ENCODE peak calls at places on chromosomes 13 and 19, in six cellular contexts. One of them, this sample, is unnamed.

GRCh38 chr19:30423481-30423880 is 51.3 kb downstream of the ZNF536 start:
- DNase-seq in suprapubic skin: no peak
- DNase-seq in IMR-90: no peak
- DNase-seq in cardiac fibroblast: no peak
- DNase-seq in NB4: no peak
- DNase-seq in nephron progenitor cell: no peak
- DNase-seq in this sample: no peak

GRCh38 chr13:113182046-113182445 is 23.6 kb downstream of the PROZ start:
- DNase-seq in suprapubic skin: no peak
- DNase-seq in IMR-90: no peak
- DNase-seq in cardiac fibroblast: peak
- DNase-seq in NB4: no peak
- DNase-seq in nephron progenitor cell: no peak
- DNase-seq in this sample: no peak

GRCh38 chr13:25840261-25840660 is 211.6 kb downstream of the SHISA2 start:
- DNase-seq in suprapubic skin: no peak
- DNase-seq in IMR-90: no peak
- DNase-seq in cardiac fibroblast: no peak
- DNase-seq in NB4: no peak
- DNase-seq in nephron progenitor cell: no peak
- DNase-seq in this sample: no peak

GRCh38 chr13:89061821-89062220 is 1390.7 kb downstream of the SLITRK5 start:
- DNase-seq in suprapubic skin: no peak
- DNase-seq in IMR-90: no peak
- DNase-seq in cardiac fibroblast: no peak
- DNase-seq in NB4: no peak
- DNase-seq in nephron progenitor cell: no peak
- DNase-seq in this sample: no peak

GRCh38 chr13:35210234-35210633 is 266.3 kb downstream of the MAB21L1 start:
- DNase-seq in suprapubic skin: no peak
- DNase-seq in IMR-90: no peak
- DNase-seq in cardiac fibroblast: peak
- DNase-seq in NB4: no peak
- DNase-seq in nephron progenitor cell: no peak
- DNase-seq in this sample: peak

GRCh38 chr13:89822467-89822866 is 1525.0 kb upstream of the MIR17HG start:
- DNase-seq in suprapubic skin: no peak
- DNase-seq in IMR-90: no peak
- DNase-seq in cardiac fibroblast: no peak
- DNase-seq in NB4: no peak
- DNase-seq in nephron progenitor cell: no peak
- DNase-seq in this sample: no peak

GRCh38 chr19:35509861-35510625 is 3.4 kb downstream of the DMKN start:
- DNase-seq in suprapubic skin: no peak
- DNase-seq in IMR-90: peak
- DNase-seq in cardiac fibroblast: peak
- DNase-seq in NB4: peak
- DNase-seq in nephron progenitor cell: peak
- DNase-seq in this sample: peak

GRCh38 chr13:96052655-96053002 is 572 bp downstream of the UGGT2 start:
- DNase-seq in suprapubic skin: no peak
- DNase-seq in IMR-90: peak
- DNase-seq in cardiac fibroblast: peak
- DNase-seq in NB4: peak
- DNase-seq in nephron progenitor cell: no peak
- DNase-seq in this sample: peak

GRCh38 chr19:15101479-15102082 is 5.6 kb upstream of the SYDE1 start:
- DNase-seq in suprapubic skin: no peak
- DNase-seq in IMR-90: peak
- DNase-seq in cardiac fibroblast: peak
- DNase-seq in NB4: peak
- DNase-seq in nephron progenitor cell: peak
- DNase-seq in this sample: peak

GRCh38 chr19:11159598-11160001 is 4.0 kb upstream of the SPC24 start:
- DNase-seq in suprapubic skin: no peak
- DNase-seq in IMR-90: peak
- DNase-seq in cardiac fibroblast: peak
- DNase-seq in NB4: no peak
- DNase-seq in nephron progenitor cell: no peak
- DNase-seq in this sample: no peak

GRCh38 chr19:42658148-42658547 is 63.4 kb upstream of the CEACAM8 start:
- DNase-seq in suprapubic skin: no peak
- DNase-seq in IMR-90: peak
- DNase-seq in cardiac fibroblast: peak
- DNase-seq in NB4: no peak
- DNase-seq in nephron progenitor cell: no peak
- DNase-seq in this sample: no peak

GRCh38 chr13:40786568-40786996 is 2.8 kb upstream of the SLC25A15 start:
- DNase-seq in suprapubic skin: peak
- DNase-seq in IMR-90: peak
- DNase-seq in cardiac fibroblast: peak
- DNase-seq in NB4: peak
- DNase-seq in nephron progenitor cell: no peak
- DNase-seq in this sample: no peak

GRCh38 chr19:12364391-12365093 is 941 bp downstream of the ZNF442 start:
- DNase-seq in suprapubic skin: peak
- DNase-seq in IMR-90: peak
- DNase-seq in cardiac fibroblast: peak
- DNase-seq in NB4: peak
- DNase-seq in nephron progenitor cell: peak
- DNase-seq in this sample: no peak

GRCh38 chr13:51422484-51422883 is 30.4 kb downstream of the INTS6 start:
- DNase-seq in suprapubic skin: no peak
- DNase-seq in IMR-90: no peak
- DNase-seq in cardiac fibroblast: no peak
- DNase-seq in NB4: no peak
- DNase-seq in nephron progenitor cell: no peak
- DNase-seq in this sample: no peak

GRCh38 chr13:100363351-100363750 is 225.2 kb downstream of the GGACT start:
- DNase-seq in suprapubic skin: no peak
- DNase-seq in IMR-90: peak
- DNase-seq in cardiac fibroblast: peak
- DNase-seq in NB4: no peak
- DNase-seq in nephron progenitor cell: no peak
- DNase-seq in this sample: no peak

GRCh38 chr13:23743717-23744116 is 145.5 kb downstream of the MIPEP start:
- DNase-seq in suprapubic skin: no peak
- DNase-seq in IMR-90: no peak
- DNase-seq in cardiac fibroblast: no peak
- DNase-seq in NB4: no peak
- DNase-seq in nephron progenitor cell: no peak
- DNase-seq in this sample: no peak

GRCh38 chr13:23743269-23743668 is 145.9 kb downstream of the MIPEP start:
- DNase-seq in suprapubic skin: no peak
- DNase-seq in IMR-90: no peak
- DNase-seq in cardiac fibroblast: no peak
- DNase-seq in NB4: no peak
- DNase-seq in nephron progenitor cell: no peak
- DNase-seq in this sample: no peak

GRCh38 chr13:23740002-23740401 is 149.2 kb downstream of the MIPEP start:
- DNase-seq in suprapubic skin: no peak
- DNase-seq in IMR-90: no peak
- DNase-seq in cardiac fibroblast: no peak
- DNase-seq in NB4: no peak
- DNase-seq in nephron progenitor cell: no peak
- DNase-seq in this sample: no peak

GRCh38 chr13:23744315-23744714 is 144.9 kb downstream of the MIPEP start:
- DNase-seq in suprapubic skin: no peak
- DNase-seq in IMR-90: no peak
- DNase-seq in cardiac fibroblast: no peak
- DNase-seq in NB4: no peak
- DNase-seq in nephron progenitor cell: no peak
- DNase-seq in this sample: no peak

DNA sequence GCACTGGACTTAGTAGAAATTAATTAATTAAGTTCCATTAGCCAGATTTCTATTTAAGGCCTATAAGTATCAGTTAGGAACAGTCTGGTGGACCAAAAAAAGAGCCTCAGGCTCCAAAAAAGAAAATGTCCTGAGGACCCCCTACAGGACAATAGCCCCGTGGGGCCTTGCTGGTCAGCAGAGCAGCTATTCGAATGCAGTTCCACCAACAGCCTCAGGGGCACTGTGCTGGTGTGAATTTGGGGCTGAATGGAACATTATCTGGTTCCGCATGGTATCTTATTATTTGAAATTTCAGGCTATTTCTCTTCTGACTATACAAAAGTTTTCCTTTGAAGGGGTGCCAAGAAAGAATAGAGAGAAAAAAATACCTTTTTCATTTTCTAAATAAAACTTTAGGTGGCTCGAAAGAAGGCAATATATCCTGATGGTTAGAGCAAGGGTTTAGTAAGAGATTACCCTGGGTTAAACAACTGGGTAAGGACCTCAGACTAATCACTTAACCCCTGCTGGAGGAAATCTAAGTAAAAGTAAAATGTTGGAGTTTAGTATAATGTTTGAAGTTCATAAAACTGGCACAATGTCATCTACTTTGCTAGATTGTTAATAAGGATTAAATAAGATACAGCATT is 147.2 kb downstream of the MIPEP start:
- DNase-seq in suprapubic skin: no peak
- DNase-seq in IMR-90: no peak
- DNase-seq in cardiac fibroblast: no peak
- DNase-seq in NB4: peak
- DNase-seq in nephron progenitor cell: peak
- DNase-seq in this sample: peak
- TF ChIP-seq CTCF in suprapubic skin: peak
- TF ChIP-seq CTCF in IMR-90: peak
- TF ChIP-seq CTCF in cardiac fibroblast: peak
- TF ChIP-seq CTCF in NB4: peak
- TF ChIP-seq CTCF in nephron progenitor cell: peak
- TF ChIP-seq CTCF in this sample: peak

GRCh38 chr13:91017669-91018053 is 329.8 kb upstream of the MIR17HG start:
- DNase-seq in suprapubic skin: no peak
- DNase-seq in IMR-90: no peak
- DNase-seq in cardiac fibroblast: no peak
- DNase-seq in NB4: peak
- DNase-seq in nephron progenitor cell: no peak
- DNase-seq in this sample: peak
- TF ChIP-seq CTCF in suprapubic skin: no peak
- TF ChIP-seq CTCF in IMR-90: no peak
- TF ChIP-seq CTCF in cardiac fibroblast: no peak
- TF ChIP-seq CTCF in NB4: no peak
- TF ChIP-seq CTCF in nephron progenitor cell: peak
- TF ChIP-seq CTCF in this sample: no peak

DNA sequence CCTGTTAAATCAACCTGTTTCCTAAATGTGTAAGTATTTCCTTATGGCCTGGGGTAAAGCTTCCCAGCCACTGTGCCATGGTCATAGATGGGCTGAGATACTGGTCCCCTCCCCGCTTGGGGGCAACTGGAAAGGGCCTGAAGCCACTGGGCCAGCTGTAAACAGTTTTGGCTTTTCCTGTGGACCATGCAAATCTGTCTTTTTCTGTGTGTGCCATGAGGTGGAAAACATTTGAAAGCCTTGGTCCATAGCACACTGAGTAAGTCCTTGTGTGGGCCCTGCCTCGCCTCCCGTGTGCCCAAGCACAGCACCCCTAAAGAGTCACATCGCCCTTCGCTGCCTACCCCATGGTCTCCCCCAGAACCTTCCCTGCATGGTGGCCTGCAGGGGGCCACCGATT is 52.3 kb upstream of the GPR183 start:
- DNase-seq in suprapubic skin: no peak
- DNase-seq in IMR-90: no peak
- DNase-seq in cardiac fibroblast: no peak
- DNase-seq in NB4: no peak
- DNase-seq in nephron progenitor cell: no peak
- DNase-seq in this sample: no peak
- TF ChIP-seq CTCF in suprapubic skin: no peak
- TF ChIP-seq CTCF in IMR-90: no peak
- TF ChIP-seq CTCF in cardiac fibroblast: no peak
- TF ChIP-seq CTCF in NB4: no peak
- TF ChIP-seq CTCF in nephron progenitor cell: no peak
- TF ChIP-seq CTCF in this sample: no peak

DNA sequence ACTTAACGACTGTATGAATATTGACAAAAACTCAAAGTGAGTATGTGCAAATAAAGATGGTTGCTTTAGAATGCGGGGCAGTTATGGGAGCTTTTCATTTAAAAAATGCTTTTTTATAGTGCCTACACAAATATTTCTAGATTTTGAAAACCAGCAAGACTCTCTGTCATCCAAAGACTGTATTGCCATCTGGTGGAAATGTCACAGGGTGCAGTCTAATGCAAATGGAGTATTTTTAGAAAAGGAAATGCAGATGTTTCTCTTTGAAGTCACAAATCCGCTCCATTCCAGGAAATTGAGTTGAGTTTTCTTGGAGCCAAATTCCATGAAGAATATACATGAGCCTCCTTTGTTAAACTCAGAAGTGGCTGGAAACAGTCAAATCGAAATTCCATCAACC is 2.3 kb upstream of the C1QTNF9B start:
- DNase-seq in suprapubic skin: no peak
- DNase-seq in IMR-90: peak
- DNase-seq in cardiac fibroblast: peak
- DNase-seq in NB4: peak
- DNase-seq in nephron progenitor cell: peak
- DNase-seq in this sample: peak
- TF ChIP-seq CTCF in suprapubic skin: peak
- TF ChIP-seq CTCF in IMR-90: peak
- TF ChIP-seq CTCF in cardiac fibroblast: peak
- TF ChIP-seq CTCF in NB4: peak
- TF ChIP-seq CTCF in nephron progenitor cell: peak
- TF ChIP-seq CTCF in this sample: peak

DNA sequence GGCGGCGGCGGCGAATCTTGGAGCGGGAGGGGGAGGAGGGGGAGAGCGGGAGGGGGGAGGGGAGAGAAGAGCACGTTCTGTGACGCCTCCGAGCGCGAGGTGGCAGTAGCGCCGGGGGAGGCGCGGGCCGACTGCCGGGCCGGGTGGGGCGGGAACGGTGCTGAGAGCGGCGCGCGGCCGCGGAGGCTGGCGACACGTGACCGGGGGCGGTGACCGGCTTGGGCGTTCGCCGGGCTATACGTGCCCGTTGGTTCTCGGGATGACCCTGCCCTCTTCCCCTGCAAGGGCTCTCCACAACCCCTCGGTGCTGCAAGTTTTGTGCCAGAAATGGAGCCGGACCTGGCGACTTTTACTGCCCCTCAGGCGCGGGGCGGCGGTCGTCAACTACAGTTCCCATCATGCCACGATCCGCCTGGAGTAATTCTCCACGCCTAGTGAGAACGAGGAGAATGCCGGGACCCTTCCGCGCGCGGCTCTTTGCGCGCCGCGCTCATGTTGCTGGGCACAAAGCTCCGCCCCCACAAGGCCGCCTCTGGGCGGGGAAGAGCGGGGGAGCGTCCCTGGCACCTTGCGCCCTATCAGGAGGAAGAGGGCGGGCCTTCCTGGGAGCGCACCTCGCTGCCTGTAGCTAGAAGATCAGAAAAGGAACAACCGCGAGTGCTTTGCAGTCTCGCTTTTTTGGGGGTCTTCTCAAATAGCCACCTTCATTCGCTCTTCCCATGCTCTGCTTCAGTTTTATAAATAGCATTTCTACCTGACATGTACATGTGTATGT is at the start of gene KPNA3:
- DNase-seq in suprapubic skin: peak
- DNase-seq in IMR-90: peak
- DNase-seq in cardiac fibroblast: peak
- DNase-seq in NB4: peak
- DNase-seq in nephron progenitor cell: peak
- DNase-seq in this sample: peak
- TF ChIP-seq CTCF in suprapubic skin: peak
- TF ChIP-seq CTCF in IMR-90: no peak
- TF ChIP-seq CTCF in cardiac fibroblast: no peak
- TF ChIP-seq CTCF in NB4: no peak
- TF ChIP-seq CTCF in nephron progenitor cell: no peak
- TF ChIP-seq CTCF in this sample: no peak

GRCh38 chr13:66530686-66531085 is 699.5 kb downstream of the PCDH9 start:
- DNase-seq in suprapubic skin: no peak
- DNase-seq in IMR-90: no peak
- DNase-seq in cardiac fibroblast: no peak
- DNase-seq in NB4: no peak
- DNase-seq in nephron progenitor cell: no peak
- DNase-seq in this sample: no peak
- TF ChIP-seq CTCF in suprapubic skin: no peak
- TF ChIP-seq CTCF in IMR-90: no peak
- TF ChIP-seq CTCF in cardiac fibroblast: no peak
- TF ChIP-seq CTCF in NB4: no peak
- TF ChIP-seq CTCF in nephron progenitor cell: no peak
- TF ChIP-seq CTCF in this sample: no peak